ENCODE peak calls at places on chromosomes 4 and X, in six cellular contexts. R, F, X, G, S and I are unnamed samples.

GRCh38 chr4:78417603-78418002 is 134.0 kb upstream of the ANXA3 start:
- DNase-seq in S (no peak), X (no peak), F (no peak), G (no peak), R (no peak), I (no peak)

GRCh38 chrX:102516314-102516936 is at the start of gene TMSB15A:
- DNase-seq in R (peak), G (peak), S (peak), F (peak), X (no peak), I (peak)

GRCh38 chr4:76811604-76812412 is 86.1 kb downstream of the SOWAHB start:
- DNase-seq in S (no peak), R (peak), F (no peak), G (no peak), X (no peak), I (peak)

GRCh38 chr4:161792991-161793390 is 370.8 kb downstream of the FSTL5 start:
- DNase-seq in R (peak), F (no peak), X (no peak), S (no peak), G (no peak), I (no peak)

GRCh38 chrX:40402771-40403533 is 177.8 kb upstream of the ATP6AP2 start:
- DNase-seq in G (peak), F (no peak), S (peak), X (peak), R (peak), I (peak)

GRCh38 chr4:127778102-127778501 is 4.0 kb upstream of the HSPA4L start:
- DNase-seq in S (peak), G (no peak), F (no peak), X (no peak), R (no peak), I (no peak)

GRCh38 chrX:48505481-48505880 is 3.3 kb upstream of the PORCN start:
- DNase-seq in R (no peak), F (no peak), S (no peak), G (no peak), X (peak), I (no peak)

GRCh38 chrX:55057691-55058249 is 17.1 kb upstream of the PAGE2B start:
- DNase-seq in X (no peak), F (no peak), R (no peak), S (peak), G (no peak), I (peak)